ENCODE peak calls at places on chromosome 4, in four cellular contexts. I, P, X and R are unnamed samples.

GRCh38 chr4:46254788-46255187 is 130.9 kb upstream of the GABRG1 start:
- DNase-seq in I (no peak), P (peak), X (no peak), R (no peak)

GRCh38 chr4:63316633-63317032 is 1092.6 kb downstream of the TECRL start:
- DNase-seq in I (no peak), P (no peak), X (no peak), R (peak)

GRCh38 chr4:41881931-41882621 is 53.2 kb upstream of the TMEM33 start:
- DNase-seq in I (peak), P (no peak), X (no peak), R (peak)

GRCh38 chr4:140149851-140150635 is 3.9 kb downstream of the MAML3 start:
- DNase-seq in I (peak), P (peak), X (peak), R (peak)

GRCh38 chr4:109818268-109818667 is 2.7 kb downstream of the GAR1 start:
- DNase-seq in I (no peak), P (no peak), X (no peak), R (no peak)

GRCh38 chr4:19254476-19254875 is 997.2 kb upstream of the SLIT2 start:
- DNase-seq in I (no peak), P (peak), X (no peak), R (no peak)

GRCh38 chr4:72886602-72887001 is 182.9 kb downstream of the COX18 start:
- DNase-seq in I (no peak), P (peak), X (no peak), R (no peak)

GRCh38 chr4:1200425-1201035 is 28.1 kb upstream of the SPON2 start:
- DNase-seq in I (peak), P (peak), X (no peak), R (no peak)

GRCh38 chr4:52841707-52842456 is 20.2 kb upstream of the RASL11B start:
- DNase-seq in I (no peak), P (peak), X (no peak), R (no peak)

GRCh38 chr4:34771632-34772031 is 1472.7 kb downstream of the ARAP2 start:
- DNase-seq in I (peak), P (no peak), X (no peak), R (no peak)

GRCh38 chr4:81260443-81261102 is 45.6 kb upstream of the PRKG2 start:
- DNase-seq in I (peak), P (peak), X (no peak), R (no peak)

GRCh38 chr4:145283909-145284308 is 103.5 kb upstream of the OTUD4 start:
- DNase-seq in I (no peak), P (no peak), X (no peak), R (no peak)

GRCh38 chr4:7134737-7135388 is 57.5 kb upstream of the SORCS2 start:
- DNase-seq in I (no peak), P (peak), X (no peak), R (no peak)

GRCh38 chr4:1058997-1059665 is 47.7 kb downstream of the FGFRL1 start:
- DNase-seq in I (peak), P (no peak), X (no peak), R (no peak)

GRCh38 chr4:157918036-157918832 is 254.6 kb downstream of the GASK1B start:
- DNase-seq in I (no peak), P (no peak), X (no peak), R (no peak)

GRCh38 chr4:137768881-137769280 is 236.6 kb upstream of the PCDH18 start:
- DNase-seq in I (no peak), P (no peak), X (no peak), R (no peak)

GRCh38 chr4:24750106-24750505 is 45.3 kb upstream of the SOD3 start:
- DNase-seq in I (no peak), P (no peak), X (no peak), R (no peak)

GRCh38 chr4:185096032-185096653 is 46.9 kb upstream of the SLC25A4 start:
- DNase-seq in I (no peak), P (peak), X (peak), R (peak)

GRCh38 chr4:108556166-108556565 is 64.2 kb upstream of the RPL34 start:
- DNase-seq in I (no peak), P (no peak), X (no peak), R (no peak)

GRCh38 chr4:182760644-182761043 is 156.5 kb downstream of the DCTD start:
- DNase-seq in I (no peak), P (no peak), X (no peak), R (no peak)

GRCh38 chr4:182552948-182553347 is 309.7 kb downstream of the TENM3 start:
- DNase-seq in I (no peak), P (no peak), X (no peak), R (no peak)

GRCh38 chr4:7226993-7227392 is 34.7 kb downstream of the SORCS2 start:
- DNase-seq in I (no peak), P (no peak), X (no peak), R (no peak)

GRCh38 chr4:60847614-60848013 is 352.5 kb upstream of the ADGRL3 start:
- DNase-seq in I (peak), P (no peak), X (no peak), R (no peak)

GRCh38 chr4:11805837-11806236 is 377.1 kb upstream of the HS3ST1 start:
- DNase-seq in I (no peak), P (peak), X (peak), R (no peak)

GRCh38 chr4:171847751-171848150 is 34.5 kb downstream of the GALNTL6 start:
- DNase-seq in I (no peak), P (no peak), X (no peak), R (no peak)

GRCh38 chr4:80361329-80361900 is 25.9 kb downstream of the CFAP299 start:
- DNase-seq in I (no peak), P (peak), X (no peak), R (no peak)

GRCh38 chr4:53781614-53782467 is 190.6 kb upstream of the LNX1 start:
- DNase-seq in I (no peak), P (no peak), X (no peak), R (no peak)

GRCh38 chr4:132114885-132115284 is 1034.2 kb upstream of the PCDH10 start:
- DNase-seq in I (no peak), P (no peak), X (no peak), R (no peak)

GRCh38 chr4:79852305-79852730 is 220.7 kb downstream of the ANTXR2 start:
- DNase-seq in I (peak), P (peak), X (no peak), R (no peak)

GRCh38 chr4:2059726-2060577 is 825 bp downstream of the NAT8L start:
- DNase-seq in I (no peak), P (no peak), X (peak), R (no peak)

GRCh38 chr4:189046642-189047041 is 894.0 kb upstream of the FRG1 start:
- DNase-seq in I (peak), P (no peak), X (no peak), R (no peak)

GRCh38 chr4:3781997-3782930 is 16.1 kb downstream of the ADRA2C start:
- DNase-seq in I (no peak), P (no peak), X (no peak), R (no peak)

GRCh38 chr4:173246719-173247118 is 78.1 kb downstream of the GALNT7 start:
- DNase-seq in I (no peak), P (no peak), X (no peak), R (no peak)

GRCh38 chr4:170853422-170854021 is 763.8 kb upstream of the AADAT start:
- DNase-seq in I (peak), P (no peak), X (peak), R (peak)

GRCh38 chr4:34202154-34202553 is 2042.2 kb downstream of the ARAP2 start:
- DNase-seq in I (no peak), P (no peak), X (no peak), R (no peak)

GRCh38 chr4:68589790-68590189 is 13.7 kb upstream of the UGT2B17 start:
- DNase-seq in I (no peak), P (no peak), X (no peak), R (no peak)

GRCh38 chr4:151266542-151266941 is 10.4 kb upstream of the PRSS48 start:
- DNase-seq in I (no peak), P (peak), X (no peak), R (no peak)

GRCh38 chr4:8369426-8370105 is 71.0 kb downstream of the ACOX3 start:
- DNase-seq in I (no peak), P (no peak), X (no peak), R (no peak)

GRCh38 chr4:143431526-143432257 is 81.8 kb upstream of the SMARCA5 start:
- DNase-seq in I (peak), P (no peak), X (no peak), R (peak)